ENCODE peak calls at places on chromosome 17, in nine cellular contexts. One of them, this sample, is unnamed.

GRCh38 chr17:10844667-10845387 is 6.9 kb upstream of the PIRT start:
- DNase-seq in SK-N-SH: peak; percentile 84
- DNase-seq in PC-9: no peak
- DNase-seq in lower lobe of right lung: peak; percentile 82
- DNase-seq in tibial nerve: peak; percentile 22
- DNase-seq in cardiac muscle cell: peak; percentile 77
- DNase-seq in spleen: peak; percentile 90
- DNase-seq in endodermal cell: peak; percentile 95
- DNase-seq in stomach: peak; percentile 90
- DNase-seq in this sample: peak; percentile 55

GRCh38 chr17:79393358-79394038 is 217.4 kb downstream of the RBFOX3 start:
- DNase-seq in SK-N-SH: peak; percentile 97
- DNase-seq in PC-9: no peak
- DNase-seq in lower lobe of right lung: peak; percentile 81
- DNase-seq in tibial nerve: peak; percentile 70
- DNase-seq in cardiac muscle cell: peak; percentile 80
- DNase-seq in spleen: peak; percentile 92
- DNase-seq in endodermal cell: peak; percentile 99
- DNase-seq in stomach: peak; percentile 83
- DNase-seq in this sample: peak; percentile 84

GRCh38 chr17:47275245-47275984 is 21.8 kb downstream of the ITGB3 start:
- DNase-seq in SK-N-SH: peak; percentile 93
- DNase-seq in PC-9: peak; percentile 76
- DNase-seq in lower lobe of right lung: peak; percentile 59
- DNase-seq in tibial nerve: peak; percentile 89
- DNase-seq in cardiac muscle cell: peak; percentile 89
- DNase-seq in spleen: no peak
- DNase-seq in endodermal cell: peak; percentile 91
- DNase-seq in stomach: peak; percentile 66
- DNase-seq in this sample: peak; percentile 73

GRCh38 chr17:54968954-54969400 is 412 bp downstream of the STXBP4 start:
- DNase-seq in SK-N-SH: peak; percentile 69
- DNase-seq in PC-9: no peak
- DNase-seq in lower lobe of right lung: no peak
- DNase-seq in tibial nerve: no peak
- DNase-seq in cardiac muscle cell: peak; percentile 51
- DNase-seq in spleen: no peak
- DNase-seq in endodermal cell: no peak
- DNase-seq in stomach: no peak
- DNase-seq in this sample: no peak

GRCh38 chr17:18356624-18357023 is 6.7 kb downstream of the SHMT1 start:
- DNase-seq in SK-N-SH: no peak
- DNase-seq in PC-9: no peak
- DNase-seq in lower lobe of right lung: no peak
- DNase-seq in tibial nerve: no peak
- DNase-seq in cardiac muscle cell: peak; percentile 86
- DNase-seq in spleen: no peak
- DNase-seq in endodermal cell: no peak
- DNase-seq in stomach: no peak
- DNase-seq in this sample: no peak

GRCh38 chr17:66040402-66040801 is 151.5 kb downstream of the CEP112 start:
- DNase-seq in SK-N-SH: no peak
- DNase-seq in PC-9: no peak
- DNase-seq in lower lobe of right lung: peak; percentile 43
- DNase-seq in tibial nerve: no peak
- DNase-seq in cardiac muscle cell: no peak
- DNase-seq in spleen: no peak
- DNase-seq in endodermal cell: peak; percentile 65
- DNase-seq in stomach: no peak
- DNase-seq in this sample: no peak

GRCh38 chr17:29929006-29929543 is 953 bp downstream of the SSH2 start:
- DNase-seq in SK-N-SH: peak; percentile 38
- DNase-seq in PC-9: peak; percentile 68
- DNase-seq in lower lobe of right lung: no peak
- DNase-seq in tibial nerve: no peak
- DNase-seq in cardiac muscle cell: peak; percentile 46
- DNase-seq in spleen: no peak
- DNase-seq in endodermal cell: peak; percentile 72
- DNase-seq in stomach: peak; percentile 43
- DNase-seq in this sample: no peak

GRCh38 chr17:2056221-2057129 is 1.6 kb downstream of the HIC1 start:
- DNase-seq in SK-N-SH: no peak
- DNase-seq in PC-9: no peak
- DNase-seq in lower lobe of right lung: peak; percentile 60
- DNase-seq in tibial nerve: no peak
- DNase-seq in cardiac muscle cell: peak; percentile 73
- DNase-seq in spleen: peak; percentile 90
- DNase-seq in endodermal cell: peak; percentile 88
- DNase-seq in stomach: no peak
- DNase-seq in this sample: no peak

GRCh38 chr17:79288950-79289349 is 214.3 kb downstream of the ENGASE start:
- DNase-seq in SK-N-SH: no peak
- DNase-seq in PC-9: no peak
- DNase-seq in lower lobe of right lung: no peak
- DNase-seq in tibial nerve: no peak
- DNase-seq in cardiac muscle cell: no peak
- DNase-seq in spleen: no peak
- DNase-seq in endodermal cell: no peak
- DNase-seq in stomach: no peak
- DNase-seq in this sample: no peak

GRCh38 chr17:79627766-79628690 is 17.2 kb upstream of the RBFOX3 start:
- DNase-seq in SK-N-SH: peak; percentile 24
- DNase-seq in PC-9: no peak
- DNase-seq in lower lobe of right lung: peak; percentile 28
- DNase-seq in tibial nerve: no peak
- DNase-seq in cardiac muscle cell: no peak
- DNase-seq in spleen: peak; percentile 48
- DNase-seq in endodermal cell: peak; percentile 45
- DNase-seq in stomach: peak; percentile 18
- DNase-seq in this sample: no peak

GRCh38 chr17:54256530-54256929 is 433.8 kb downstream of the KIF2B start:
- DNase-seq in SK-N-SH: no peak
- DNase-seq in PC-9: no peak
- DNase-seq in lower lobe of right lung: no peak
- DNase-seq in tibial nerve: no peak
- DNase-seq in cardiac muscle cell: no peak
- DNase-seq in spleen: no peak
- DNase-seq in endodermal cell: peak; percentile 81
- DNase-seq in stomach: no peak
- DNase-seq in this sample: no peak

GRCh38 chr17:11340798-11341197 is 99.8 kb downstream of the SHISA6 start:
- DNase-seq in SK-N-SH: no peak
- DNase-seq in PC-9: no peak
- DNase-seq in lower lobe of right lung: no peak
- DNase-seq in tibial nerve: no peak
- DNase-seq in cardiac muscle cell: no peak
- DNase-seq in spleen: no peak
- DNase-seq in endodermal cell: no peak
- DNase-seq in stomach: peak; percentile 56
- DNase-seq in this sample: no peak

GRCh38 chr17:16478693-16479092 is 13.3 kb downstream of the LRRC75A start:
- DNase-seq in SK-N-SH: no peak
- DNase-seq in PC-9: no peak
- DNase-seq in lower lobe of right lung: no peak
- DNase-seq in tibial nerve: no peak
- DNase-seq in cardiac muscle cell: no peak
- DNase-seq in spleen: no peak
- DNase-seq in endodermal cell: peak; percentile 39
- DNase-seq in stomach: no peak
- DNase-seq in this sample: no peak

GRCh38 chr17:3885970-3886369 is 6.9 kb downstream of the CAMKK1 start:
- DNase-seq in SK-N-SH: no peak
- DNase-seq in PC-9: peak; percentile 57
- DNase-seq in lower lobe of right lung: no peak
- DNase-seq in tibial nerve: no peak
- DNase-seq in cardiac muscle cell: peak; percentile 62
- DNase-seq in spleen: no peak
- DNase-seq in endodermal cell: peak; percentile 85
- DNase-seq in stomach: no peak
- DNase-seq in this sample: no peak

GRCh38 chr17:8611671-8612298 is 18.7 kb downstream of the MYH10 start:
- DNase-seq in SK-N-SH: no peak
- DNase-seq in PC-9: no peak
- DNase-seq in lower lobe of right lung: no peak
- DNase-seq in tibial nerve: no peak
- DNase-seq in cardiac muscle cell: peak; percentile 92
- DNase-seq in spleen: no peak
- DNase-seq in endodermal cell: no peak
- DNase-seq in stomach: no peak
- DNase-seq in this sample: no peak

GRCh38 chr17:59496178-59496577 is 69.2 kb upstream of the DHX40 start:
- DNase-seq in SK-N-SH: no peak
- DNase-seq in PC-9: no peak
- DNase-seq in lower lobe of right lung: no peak
- DNase-seq in tibial nerve: no peak
- DNase-seq in cardiac muscle cell: no peak
- DNase-seq in spleen: no peak
- DNase-seq in endodermal cell: no peak
- DNase-seq in stomach: no peak
- DNase-seq in this sample: no peak

GRCh38 chr17:66373079-66373478 is 70.7 kb downstream of the PRKCA start:
- DNase-seq in SK-N-SH: no peak
- DNase-seq in PC-9: no peak
- DNase-seq in lower lobe of right lung: no peak
- DNase-seq in tibial nerve: no peak
- DNase-seq in cardiac muscle cell: no peak
- DNase-seq in spleen: no peak
- DNase-seq in endodermal cell: no peak
- DNase-seq in stomach: no peak
- DNase-seq in this sample: no peak

GRCh38 chr17:10177921-10178788 is 20.3 kb downstream of the GAS7 start:
- DNase-seq in SK-N-SH: no peak
- DNase-seq in PC-9: no peak
- DNase-seq in lower lobe of right lung: no peak
- DNase-seq in tibial nerve: no peak
- DNase-seq in cardiac muscle cell: peak; percentile 62
- DNase-seq in spleen: no peak
- DNase-seq in endodermal cell: peak; percentile 93
- DNase-seq in stomach: no peak
- DNase-seq in this sample: no peak

GRCh38 chr17:77254961-77255741 is 114.4 kb downstream of the SEC14L1 start:
- DNase-seq in SK-N-SH: peak; percentile 68
- DNase-seq in PC-9: peak; percentile 95
- DNase-seq in lower lobe of right lung: peak; percentile 75
- DNase-seq in tibial nerve: no peak
- DNase-seq in cardiac muscle cell: peak; percentile 77
- DNase-seq in spleen: no peak
- DNase-seq in endodermal cell: peak; percentile 83
- DNase-seq in stomach: peak; percentile 53
- DNase-seq in this sample: peak; percentile 32

GRCh38 chr17:50059256-50059655 is 3.3 kb downstream of the ITGA3 start:
- DNase-seq in SK-N-SH: no peak
- DNase-seq in PC-9: peak; percentile 71
- DNase-seq in lower lobe of right lung: no peak
- DNase-seq in tibial nerve: no peak
- DNase-seq in cardiac muscle cell: no peak
- DNase-seq in spleen: no peak
- DNase-seq in endodermal cell: peak; percentile 70
- DNase-seq in stomach: peak; percentile 64
- DNase-seq in this sample: peak; percentile 65

GRCh38 chr17:77287432-77288068 is 146.8 kb downstream of the SEC14L1 start:
- DNase-seq in SK-N-SH: peak; percentile 80
- DNase-seq in PC-9: peak; percentile 86
- DNase-seq in lower lobe of right lung: peak; percentile 63
- DNase-seq in tibial nerve: no peak
- DNase-seq in cardiac muscle cell: peak; percentile 93
- DNase-seq in spleen: no peak
- DNase-seq in endodermal cell: peak; percentile 84
- DNase-seq in stomach: peak; percentile 83
- DNase-seq in this sample: peak; percentile 69

DNA sequence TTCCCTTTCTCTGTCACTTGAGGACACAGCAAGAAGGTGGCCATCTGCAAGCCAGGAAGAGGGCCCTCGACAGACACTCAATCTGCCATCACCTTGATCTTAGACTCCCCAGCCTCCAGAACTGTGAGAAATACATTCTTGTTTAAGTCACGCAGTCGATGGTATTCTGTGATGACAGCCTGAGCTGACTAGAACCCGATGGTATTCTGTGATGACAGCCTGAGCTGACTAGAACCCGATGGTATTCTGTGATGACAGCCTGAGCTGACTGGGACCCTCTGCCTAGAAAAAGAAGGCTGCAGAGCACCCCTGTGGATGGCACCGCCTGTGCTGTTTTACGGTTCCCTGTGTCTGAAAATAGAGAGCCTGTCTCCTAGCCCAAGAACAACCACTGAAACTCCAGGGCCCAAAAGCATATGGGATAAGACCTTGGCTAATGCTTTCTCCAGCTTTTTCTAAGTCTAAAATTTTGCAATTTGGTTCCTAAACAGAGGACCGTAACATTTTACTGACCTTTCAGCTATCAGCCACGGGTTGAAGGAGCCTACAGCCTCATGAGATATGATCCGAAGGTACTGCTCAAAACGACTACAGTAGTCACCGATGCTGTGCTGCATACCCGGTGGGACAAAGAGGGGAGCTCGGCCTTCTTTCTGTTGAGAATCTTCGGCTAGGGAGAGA is 33.1 kb upstream of the PITPNM3 start:
- DNase-seq in SK-N-SH: no peak
- DNase-seq in PC-9: no peak
- DNase-seq in lower lobe of right lung: no peak
- DNase-seq in tibial nerve: no peak
- DNase-seq in cardiac muscle cell: peak; percentile 56
- DNase-seq in spleen: no peak
- DNase-seq in endodermal cell: no peak
- DNase-seq in stomach: no peak
- DNase-seq in this sample: no peak
- H3K27ac ChIP-seq in SK-N-SH: no peak overlapping the region
- H3K27ac ChIP-seq in PC-9: no peak overlapping the region
- H3K27ac ChIP-seq in lower lobe of right lung: no peak overlapping the region
- H3K27ac ChIP-seq in tibial nerve: no peak overlapping the region
- H3K27ac ChIP-seq in cardiac muscle cell: no peak overlapping the region
- H3K27ac ChIP-seq in spleen: no peak overlapping the region
- H3K27ac ChIP-seq in endodermal cell: no peak overlapping the region
- H3K27ac ChIP-seq in stomach: no peak overlapping the region
- H3K27ac ChIP-seq in this sample: no peak overlapping the region

GRCh38 chr17:28247671-28248556 is 71.1 kb upstream of the TMEM97 start:
- DNase-seq in SK-N-SH: peak; percentile 38
- DNase-seq in PC-9: no peak
- DNase-seq in lower lobe of right lung: no peak
- DNase-seq in tibial nerve: no peak
- DNase-seq in cardiac muscle cell: no peak
- DNase-seq in spleen: no peak
- DNase-seq in endodermal cell: peak; percentile 73
- DNase-seq in stomach: no peak
- DNase-seq in this sample: no peak
- TF ChIP-seq CTCF in SK-N-SH: no peak
- TF ChIP-seq CTCF in PC-9: no peak
- TF ChIP-seq CTCF in lower lobe of right lung: no peak
- TF ChIP-seq CTCF in tibial nerve: no peak
- TF ChIP-seq CTCF in cardiac muscle cell: no peak
- TF ChIP-seq CTCF in spleen: no peak
- TF ChIP-seq CTCF in endodermal cell: peak; percentile 52
- TF ChIP-seq CTCF in stomach: no peak
- TF ChIP-seq CTCF in this sample: no peak

GRCh38 chr17:82243648-82244412 is 15.0 kb downstream of the SLC16A3 start:
- DNase-seq in SK-N-SH: no peak
- DNase-seq in PC-9: no peak
- DNase-seq in lower lobe of right lung: peak; percentile 40
- DNase-seq in tibial nerve: no peak
- DNase-seq in cardiac muscle cell: peak; percentile 23
- DNase-seq in spleen: no peak
- DNase-seq in endodermal cell: no peak
- DNase-seq in stomach: no peak
- DNase-seq in this sample: peak; percentile 25
- H3K4me1 ChIP-seq in SK-N-SH: peaks cover 45% of the 10 kb centered on the region
- H3K4me1 ChIP-seq in PC-9: peaks cover 30% of the 10 kb centered on the region
- H3K4me1 ChIP-seq in lower lobe of right lung: peaks cover 69% of the 10 kb centered on the region
- H3K4me1 ChIP-seq in tibial nerve: peaks cover 68% of the 10 kb centered on the region
- H3K4me1 ChIP-seq in cardiac muscle cell: peaks cover 41% of the 10 kb centered on the region
- H3K4me1 ChIP-seq in spleen: peaks cover 98% of the 10 kb centered on the region
- H3K4me1 ChIP-seq in endodermal cell: no peaks in the 10 kb centered on the region
- H3K4me1 ChIP-seq in stomach: peaks cover 82% of the 10 kb centered on the region
- H3K4me1 ChIP-seq in this sample: peaks cover 23% of the 10 kb centered on the region

GRCh38 chr17:60637683-60638082 is 37.7 kb downstream of the PPM1D start:
- DNase-seq in SK-N-SH: no peak
- DNase-seq in PC-9: no peak
- DNase-seq in lower lobe of right lung: no peak
- DNase-seq in tibial nerve: no peak
- DNase-seq in cardiac muscle cell: no peak
- DNase-seq in spleen: no peak
- DNase-seq in endodermal cell: no peak
- DNase-seq in stomach: no peak
- DNase-seq in this sample: no peak
- H3K27ac ChIP-seq in SK-N-SH: no peak overlapping the region
- H3K27ac ChIP-seq in PC-9: no peak overlapping the region
- H3K27ac ChIP-seq in lower lobe of right lung: no peak overlapping the region
- H3K27ac ChIP-seq in tibial nerve: no peak overlapping the region
- H3K27ac ChIP-seq in cardiac muscle cell: no peak overlapping the region
- H3K27ac ChIP-seq in spleen: no peak overlapping the region
- H3K27ac ChIP-seq in endodermal cell: no peak overlapping the region
- H3K27ac ChIP-seq in stomach: no peak overlapping the region
- H3K27ac ChIP-seq in this sample: no peak overlapping the region